ENCODE peak calls at places on chromosome 9, in nine cellular contexts. Q is fibroblast of lung, W is PC-3, I is brain microvascular endothelial cell, S is right lobe of liver, O is upper lobe of right lung, B is tibial artery, X is spleen, J is uterus. L is an unnamed sample.

GRCh38 chr9:130943780-130944179 is 4.7 kb upstream of the FIBCD1 start:
- DNase-seq in B (no peak), I (no peak), X (no peak), O (no peak), Q (no peak), W (no peak), S (no peak), J (no peak), L (no peak)

GRCh38 chr9:19162956-19163355 is 35.7 kb upstream of the PLIN2 start:
- DNase-seq in I (peak), X (peak), Q (peak), S (peak), B (peak), O (no peak), W (no peak), J (peak), L (peak)

GRCh38 chr9:107637421-107638420 is 148.2 kb upstream of the KLF4 start:
- DNase-seq in S (peak), Q (peak), B (peak), J (peak), O (peak), I (peak), W (peak), X (peak), L (peak)

GRCh38 chr9:127074561-127075548 is 47.6 kb downstream of the ANGPTL2 start:
- DNase-seq in I (no peak), X (no peak), Q (no peak), S (no peak), B (no peak), O (no peak), J (no peak), W (no peak), L (no peak)

GRCh38 chr9:88168564-88168963 is 30.3 kb upstream of the SPATA31C2 start:
- DNase-seq in X (no peak), O (no peak), I (no peak), B (no peak), Q (no peak), W (no peak), J (no peak), S (no peak), L (no peak)

GRCh38 chr9:120876842-120877240 is at the start of gene PHF19:
- DNase-seq in X (peak), J (peak), Q (peak), B (no peak), S (peak), W (no peak), O (peak), I (no peak), L (peak)

GRCh38 chr9:134656334-134657034 is 14.9 kb downstream of the COL5A1 start:
- DNase-seq in W (peak), Q (no peak), I (no peak), S (peak), O (peak), B (no peak), X (peak), J (no peak), L (no peak)

GRCh38 chr9:126604059-126604685 is 9.6 kb upstream of the LMX1B start:
- DNase-seq in W (no peak), X (no peak), Q (no peak), J (peak), O (no peak), B (peak), I (no peak), S (no peak), L (no peak)

GRCh38 chr9:109315889-109316640 is 4.8 kb downstream of the EPB41L4B start:
- DNase-seq in X (no peak), S (peak), Q (peak), B (peak), W (peak), O (peak), I (no peak), J (no peak), L (peak)

GRCh38 chr9:12363439-12363838 is 329.7 kb upstream of the TYRP1 start:
- DNase-seq in I (no peak), B (no peak), X (no peak), S (no peak), W (no peak), J (no peak), Q (no peak), O (no peak), L (no peak)

GRCh38 chr9:108270041-108270440 is 585.7 kb downstream of the ACTL7B start:
- DNase-seq in J (no peak), O (no peak), W (peak), B (no peak), I (no peak), X (no peak), S (no peak), Q (no peak), L (no peak)

GRCh38 chr9:114465906-114466900 is 39.1 kb downstream of the WHRN start:
- DNase-seq in O (no peak), S (peak), J (no peak), I (no peak), B (no peak), X (no peak), Q (no peak), W (no peak), L (no peak)

GRCh38 chr9:13957089-13957488 is 356.9 kb downstream of the NFIB start:
- DNase-seq in J (no peak), B (no peak), X (no peak), O (no peak), Q (no peak), I (no peak), S (no peak), W (no peak), L (no peak)

GRCh38 chr9:135100241-135101067 is 13.0 kb downstream of the OLFM1 start:
- DNase-seq in B (no peak), J (no peak), S (no peak), X (no peak), Q (no peak), I (no peak), O (no peak), W (no peak), L (no peak)

GRCh38 chr9:89421595-89421994 is 76.3 kb downstream of the SEMA4D start:
- DNase-seq in W (no peak), S (no peak), X (no peak), B (no peak), I (peak), J (no peak), Q (no peak), O (no peak), L (no peak)

GRCh38 chr9:134624119-134624826 is 17.3 kb upstream of the COL5A1 start:
- DNase-seq in I (no peak), B (peak), W (no peak), X (peak), S (no peak), Q (peak), O (peak), J (peak), L (peak)

GRCh38 chr9:100581661-100582060 is 3.8 kb downstream of the CAVIN4 start:
- DNase-seq in W (no peak), O (no peak), Q (no peak), J (no peak), B (no peak), S (no peak), I (no peak), X (no peak), L (no peak)

GRCh38 chr9:118515947-118516346 is 811.7 kb downstream of the TLR4 start:
- DNase-seq in I (no peak), B (no peak), Q (no peak), O (no peak), S (no peak), W (no peak), X (no peak), J (no peak), L (no peak)

GRCh38 chr9:109912082-109912581 is 132.1 kb downstream of the PALM2AKAP2 start:
- DNase-seq in O (no peak), X (no peak), B (no peak), I (no peak), S (no peak), Q (peak), W (peak), J (no peak), L (peak)

GRCh38 chr9:133950206-133950915 is 41.8 kb downstream of the VAV2 start:
- DNase-seq in X (peak), B (no peak), O (no peak), S (peak), I (peak), Q (peak), J (no peak), W (no peak), L (peak)

GRCh38 chr9:3136999-3137675 is 293.2 kb upstream of the PUM3 start:
- DNase-seq in O (no peak), Q (no peak), X (no peak), B (no peak), I (no peak), S (no peak), W (no peak), J (no peak), L (no peak)

GRCh38 chr9:95822583-95823431 is 52.7 kb upstream of the ERCC6L2 start:
- DNase-seq in J (no peak), I (peak), X (no peak), Q (peak), S (no peak), B (no peak), W (peak), O (no peak), L (peak)

GRCh38 chr9:81578606-81579005 is 110.7 kb downstream of the TLE1 start:
- DNase-seq in B (no peak), J (no peak), S (no peak), Q (peak), I (no peak), W (no peak), O (no peak), X (no peak), L (no peak)

GRCh38 chr9:126471084-126471611 is 142.6 kb upstream of the LMX1B start:
- DNase-seq in I (no peak), J (no peak), O (peak), Q (peak), X (peak), S (peak), W (no peak), B (peak), L (peak)

GRCh38 chr9:87996355-87996860 is 22.1 kb upstream of the CDK20 start:
- DNase-seq in O (no peak), Q (no peak), W (no peak), B (no peak), S (no peak), J (no peak), X (no peak), I (no peak), L (no peak)

GRCh38 chr9:120713257-120714087 is 798 bp downstream of the MEGF9 start:
- DNase-seq in X (peak), Q (peak), B (no peak), J (peak), O (peak), W (peak), I (no peak), S (peak), L (peak)

GRCh38 chr9:14478175-14479165 is 164.5 kb upstream of the NFIB start:
- DNase-seq in O (no peak), I (no peak), B (no peak), W (no peak), X (no peak), S (no peak), J (no peak), Q (peak), L (no peak)

GRCh38 chr9:4382722-4383317 is 83.0 kb upstream of the GLIS3 start:
- DNase-seq in Q (peak), W (peak), O (no peak), S (no peak), X (no peak), J (no peak), I (peak), B (no peak), L (peak)

GRCh38 chr9:135302329-135303279 is 177.0 kb upstream of the PPP1R26 start:
- DNase-seq in J (no peak), I (no peak), W (no peak), X (peak), Q (no peak), O (no peak), B (no peak), S (no peak), L (no peak)

GRCh38 chr9:125397736-125398135 is 136.1 kb downstream of the GAPVD1 start:
- DNase-seq in S (no peak), O (no peak), X (no peak), J (no peak), W (no peak), I (no peak), B (no peak), Q (no peak), L (no peak)

GRCh38 chr9:130688070-130688469 is 5.5 kb upstream of the EXOSC2 start:
- DNase-seq in J (no peak), B (no peak), I (no peak), O (no peak), X (no peak), Q (no peak), S (no peak), W (no peak), L (no peak)

GRCh38 chr9:115117999-115118470 is at the start of gene TNC:
- DNase-seq in O (peak), I (peak), J (peak), X (peak), Q (peak), W (peak), B (peak), S (peak), L (peak)

GRCh38 chr9:99221266-99221622 is 498 bp downstream of the ALG2 start:
- DNase-seq in O (no peak), B (no peak), S (no peak), X (no peak), Q (no peak), W (no peak), J (no peak), I (no peak), L (no peak)

GRCh38 chr9:99226054-99226453 is 4.0 kb downstream of the SEC61B start:
- DNase-seq in S (no peak), X (no peak), Q (no peak), W (no peak), O (no peak), J (no peak), B (no peak), I (no peak), L (no peak)

GRCh38 chr9:99222416-99223280 is 566 bp downstream of the SEC61B start:
- DNase-seq in I (peak), X (no peak), S (no peak), J (no peak), O (no peak), B (no peak), Q (no peak), W (no peak), L (no peak)

GRCh38 chr9:99224445-99224844 is 2.4 kb downstream of the SEC61B start:
- DNase-seq in X (no peak), I (no peak), S (no peak), B (no peak), W (no peak), O (no peak), Q (no peak), J (no peak), L (no peak)

GRCh38 chr9:99221623-99222415 is at the start of the genes ALG2 and SEC61B:
- DNase-seq in S (peak), O (peak), Q (peak), W (peak), I (peak), X (peak), B (peak), J (peak), L (peak)
- TF ChIP-seq CTCF in S (no peak), O (no peak), Q (no peak), W (no peak), I (no peak), X (peak), B (no peak), J (peak), L (no peak)

GRCh38 chr9:38227061-38227540 is 158.1 kb upstream of the SHB start:
- DNase-seq in O (peak), B (no peak), X (no peak), S (peak), Q (peak), I (peak), W (peak), J (peak), L (peak)
- H3K4me3 ChIP-seq in O (no peak), B (peak), X (no peak), S (no peak), Q (no peak), I (peak), W (peak), J (no peak), L (no peak)

DNA sequence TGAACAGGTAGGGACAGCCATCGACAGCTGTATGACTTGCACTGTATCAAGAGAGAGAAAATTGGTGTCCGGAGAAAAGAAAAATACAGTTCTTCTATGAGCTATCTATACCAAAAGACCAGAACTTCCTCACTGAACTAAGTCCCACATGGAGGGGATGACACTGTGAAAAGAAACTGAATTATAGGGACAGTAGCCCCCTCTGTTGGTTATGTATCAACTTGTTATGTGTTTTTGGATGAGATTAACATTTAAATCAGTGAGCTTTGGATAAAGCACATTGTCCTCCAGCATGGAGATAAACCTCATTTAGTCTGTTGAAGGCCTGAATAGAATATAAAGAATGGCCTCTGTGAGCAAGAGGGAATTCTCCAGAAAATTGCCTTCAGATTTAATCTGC is 176.6 kb upstream of the SH3GL2 start:
- DNase-seq in O (no peak), W (peak), X (no peak), B (no peak), I (peak), J (no peak), S (no peak), Q (peak), L (no peak)
- TF ChIP-seq CTCF in O (no peak), W (peak), X (no peak), B (no peak), I (peak), J (no peak), S (no peak), Q (peak), L (peak)

DNA sequence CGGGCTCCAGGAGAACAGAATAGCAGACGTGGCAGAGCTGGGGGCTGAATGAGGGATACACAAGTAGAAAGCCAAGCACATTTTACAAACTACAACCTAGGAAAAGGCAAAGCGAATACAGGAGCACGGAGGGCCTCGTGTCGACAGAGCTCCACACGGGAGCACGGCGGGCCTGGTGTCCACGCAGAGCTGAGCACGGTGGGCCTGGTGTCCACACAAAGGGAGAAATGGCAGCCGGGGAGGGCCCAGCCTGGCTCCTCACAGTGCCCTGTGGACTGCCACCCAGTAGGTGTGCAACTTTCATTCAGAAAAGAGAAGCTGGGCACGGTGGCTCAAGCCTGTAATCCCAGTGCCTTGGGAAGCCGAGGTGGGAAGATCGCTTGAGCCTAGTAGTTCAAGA is 3.4 kb upstream of the INPP5E start:
- DNase-seq in J (no peak), S (no peak), I (no peak), W (no peak), X (no peak), Q (no peak), B (no peak), O (no peak), L (no peak)
- H3K4me3 ChIP-seq in J (no peak), S (no peak), I (no peak), W (no peak), X (no peak), Q (no peak), B (no peak), O (no peak), L (no peak)

L was measured in foreskin fibroblast.